ENCODE peak calls at places on chromosome 19, in four cellular contexts. One of them, this sample, is unnamed.

GRCh38 chr19:36409841-36410240 is 8.6 kb downstream of the ZFP82 start:
- DNase-seq in K562: no peak
- DNase-seq in GM12878: no peak
- DNase-seq in HepG2: no peak
- DNase-seq in this sample: no peak

GRCh38 chr19:27774337-27774736 is 1438.6 kb downstream of the UQCRFS1 start:
- DNase-seq in K562: peak
- DNase-seq in GM12878: no peak
- DNase-seq in HepG2: no peak
- DNase-seq in this sample: peak

GRCh38 chr19:10603084-10603872 is 16.2 kb upstream of the AP1M2 start:
- DNase-seq in K562: peak
- DNase-seq in GM12878: peak
- DNase-seq in HepG2: no peak
- DNase-seq in this sample: peak

GRCh38 chr19:6765738-6766356 is 1.4 kb downstream of the SH2D3A start:
- DNase-seq in K562: no peak
- DNase-seq in GM12878: no peak
- DNase-seq in HepG2: peak
- DNase-seq in this sample: peak

GRCh38 chr19:5826531-5827341 is 12.8 kb downstream of the FUT6 start:
- DNase-seq in K562: no peak
- DNase-seq in GM12878: no peak
- DNase-seq in HepG2: peak
- DNase-seq in this sample: peak

GRCh38 chr19:12126707-12127106 is 13.4 kb downstream of the ZNF20 start:
- DNase-seq in K562: peak
- DNase-seq in GM12878: no peak
- DNase-seq in HepG2: peak
- DNase-seq in this sample: peak

GRCh38 chr19:16118489-16119033 is 6.9 kb downstream of the RAB8A start:
- DNase-seq in K562: no peak
- DNase-seq in GM12878: peak
- DNase-seq in HepG2: no peak
- DNase-seq in this sample: no peak

GRCh38 chr19:48999481-49000325 is 6.0 kb downstream of the RUVBL2 start:
- DNase-seq in K562: peak
- DNase-seq in GM12878: no peak
- DNase-seq in HepG2: no peak
- DNase-seq in this sample: peak

GRCh38 chr19:35468637-35469036 is 20.6 kb downstream of the FFAR2 start:
- DNase-seq in K562: no peak
- DNase-seq in GM12878: peak
- DNase-seq in HepG2: peak
- DNase-seq in this sample: peak

GRCh38 chr19:55156202-55157063 is 1.1 kb downstream of the TNNI3 start:
- DNase-seq in K562: peak
- DNase-seq in GM12878: no peak
- DNase-seq in HepG2: peak
- DNase-seq in this sample: peak

GRCh38 chr19:1427221-1427620 is 11.0 kb upstream of the RPS15 start:
- DNase-seq in K562: no peak
- DNase-seq in GM12878: no peak
- DNase-seq in HepG2: no peak
- DNase-seq in this sample: no peak

GRCh38 chr19:13132471-13133166 is 14.6 kb downstream of the NACC1 start:
- DNase-seq in K562: no peak
- DNase-seq in GM12878: no peak
- DNase-seq in HepG2: no peak
- DNase-seq in this sample: no peak

GRCh38 chr19:55149078-55150003 is at the start of gene TNNT1:
- DNase-seq in K562: peak
- DNase-seq in GM12878: no peak
- DNase-seq in HepG2: no peak
- DNase-seq in this sample: peak

GRCh38 chr19:29596080-29596479 is 10.0 kb upstream of the POP4 start:
- DNase-seq in K562: no peak
- DNase-seq in GM12878: no peak
- DNase-seq in HepG2: no peak
- DNase-seq in this sample: no peak

GRCh38 chr19:43625918-43626579 is 6.6 kb upstream of the ZNF428 start:
- DNase-seq in K562: peak
- DNase-seq in GM12878: no peak
- DNase-seq in HepG2: no peak
- DNase-seq in this sample: peak

GRCh38 chr19:29690842-29691241 is 24.2 kb downstream of the C19orf12 start:
- DNase-seq in K562: peak
- DNase-seq in GM12878: no peak
- DNase-seq in HepG2: peak
- DNase-seq in this sample: peak

GRCh38 chr19:14972676-14973075 is 7.0 kb downstream of the SLC1A6 start:
- DNase-seq in K562: no peak
- DNase-seq in GM12878: no peak
- DNase-seq in HepG2: no peak
- DNase-seq in this sample: no peak

GRCh38 chr19:49795615-49796014 is 17.5 kb downstream of the FUZ start:
- DNase-seq in K562: no peak
- DNase-seq in GM12878: no peak
- DNase-seq in HepG2: no peak
- DNase-seq in this sample: no peak

DNA sequence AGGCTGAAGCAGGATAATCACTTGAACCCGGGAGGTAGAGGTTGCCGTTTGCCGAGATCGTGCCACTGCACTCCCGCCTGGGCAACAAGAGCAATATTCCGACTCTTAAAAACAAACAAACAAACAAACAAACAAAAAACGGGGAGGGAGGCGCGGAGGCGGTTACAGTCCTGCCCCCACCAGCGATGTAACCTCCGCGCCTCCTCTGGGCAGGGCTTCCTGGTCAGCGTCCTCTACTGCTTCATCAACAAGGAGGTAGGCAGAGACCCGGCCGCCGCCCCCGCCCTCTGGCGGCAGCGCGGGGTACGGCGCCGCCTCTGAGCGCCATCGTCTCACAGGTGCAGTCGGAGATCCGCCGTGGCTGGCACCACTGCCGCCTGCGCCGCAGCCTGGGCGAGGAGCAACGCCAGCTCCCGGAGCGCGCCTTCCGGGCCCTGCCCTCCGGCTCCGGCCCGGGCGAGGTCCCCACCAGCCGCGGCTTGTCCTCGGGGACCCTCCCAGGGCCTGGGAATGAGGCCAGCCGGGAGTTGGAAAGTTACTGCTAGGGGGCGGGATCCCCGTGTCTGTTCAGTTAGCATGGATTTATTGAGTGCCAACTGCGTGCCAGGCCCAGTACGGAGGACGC is 10.2 kb downstream of the SNRPD2 start:
- DNase-seq in K562: peak
- DNase-seq in GM12878: no peak
- DNase-seq in HepG2: peak
- DNase-seq in this sample: peak
- TF ChIP-seq TCF7 in K562: no peak
- TF ChIP-seq TCF7 in GM12878: no peak
- TF ChIP-seq TCF7 in HepG2: no peak
- TF ChIP-seq TCF7 in this sample: no peak

DNA sequence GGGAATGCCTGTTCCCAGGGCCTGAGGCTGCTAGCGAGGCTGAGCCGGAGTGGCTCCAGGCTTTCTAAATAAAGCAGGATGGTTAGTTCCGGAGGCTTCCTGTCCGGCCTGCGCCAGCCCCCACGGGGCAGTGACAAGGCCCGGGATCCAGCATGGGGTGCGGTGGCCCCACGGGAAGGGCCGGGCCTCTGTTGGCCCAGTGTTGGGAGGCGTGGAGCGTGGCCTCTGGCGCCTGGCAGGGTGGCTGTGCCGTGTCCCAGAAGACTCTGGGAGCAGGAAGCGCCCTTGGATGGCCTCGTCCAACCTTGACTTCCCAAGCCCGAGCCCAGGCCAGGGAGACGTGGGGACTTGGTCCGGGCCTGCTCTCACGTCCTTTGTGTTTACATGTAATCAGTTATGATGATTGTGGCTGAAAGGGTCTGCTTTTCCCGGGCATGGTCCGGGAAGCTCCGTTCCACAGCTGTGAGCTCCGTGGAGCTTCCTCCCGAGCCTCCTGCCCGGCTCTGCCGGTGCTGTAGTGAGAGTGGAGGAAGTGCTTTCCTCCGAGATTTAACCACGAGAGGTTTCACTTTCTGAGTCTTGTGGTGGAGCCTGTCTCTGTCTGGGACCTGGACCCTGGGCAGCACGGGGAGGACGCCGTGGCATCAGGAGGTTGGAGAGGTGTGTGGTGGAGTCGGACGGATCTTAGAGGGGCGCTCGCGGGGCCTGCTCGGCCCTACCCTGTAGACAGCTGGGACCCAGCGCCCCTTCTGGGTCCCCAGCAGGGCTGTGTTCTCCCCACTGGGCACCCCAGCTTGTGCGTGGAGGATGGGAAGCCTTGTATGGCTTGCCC is 4.6 kb downstream of the GNA11 start:
- DNase-seq in K562: no peak
- DNase-seq in GM12878: no peak
- DNase-seq in HepG2: no peak
- DNase-seq in this sample: no peak
- TF ChIP-seq NR2C2 in K562: no peak
- TF ChIP-seq NR2C2 in GM12878: no peak
- TF ChIP-seq NR2C2 in HepG2: no peak
- TF ChIP-seq NR2C2 in this sample: no peak

GRCh38 chr19:30731596-30731995 is 359.4 kb downstream of the ZNF536 start:
- DNase-seq in K562: no peak
- DNase-seq in GM12878: no peak
- DNase-seq in HepG2: no peak
- DNase-seq in this sample: no peak
- TF ChIP-seq TCF7 in K562: no peak
- TF ChIP-seq TCF7 in GM12878: no peak
- TF ChIP-seq TCF7 in HepG2: no peak
- TF ChIP-seq TCF7 in this sample: no peak

GRCh38 chr19:50909240-50910070 is 1.7 kb downstream of the KLK4 start:
- DNase-seq in K562: peak
- DNase-seq in GM12878: no peak
- DNase-seq in HepG2: peak
- DNase-seq in this sample: peak
- TF ChIP-seq NR2C2 in K562: no peak
- TF ChIP-seq NR2C2 in GM12878: no peak
- TF ChIP-seq NR2C2 in HepG2: no peak
- TF ChIP-seq NR2C2 in this sample: no peak

GRCh38 chr19:3817761-3818160 is 31.6 kb upstream of the MATK start:
- DNase-seq in K562: no peak
- DNase-seq in GM12878: no peak
- DNase-seq in HepG2: no peak
- DNase-seq in this sample: no peak
- TF ChIP-seq TCF7 in K562: no peak
- TF ChIP-seq TCF7 in GM12878: no peak
- TF ChIP-seq TCF7 in HepG2: no peak
- TF ChIP-seq TCF7 in this sample: no peak

GRCh38 chr19:42487025-42487797 is 41.1 kb downstream of the CEACAM1 start:
- DNase-seq in K562: no peak
- DNase-seq in GM12878: no peak
- DNase-seq in HepG2: no peak
- DNase-seq in this sample: no peak
- TF ChIP-seq NR2C2 in K562: no peak
- TF ChIP-seq NR2C2 in GM12878: no peak
- TF ChIP-seq NR2C2 in HepG2: no peak
- TF ChIP-seq NR2C2 in this sample: no peak

GRCh38 chr19:39768334-39768733 is 10.3 kb upstream of the LEUTX start:
- DNase-seq in K562: no peak
- DNase-seq in GM12878: no peak
- DNase-seq in HepG2: no peak
- DNase-seq in this sample: no peak

GRCh38 chr19:39768811-39769210 is 9.8 kb upstream of the LEUTX start:
- DNase-seq in K562: no peak
- DNase-seq in GM12878: no peak
- DNase-seq in HepG2: no peak
- DNase-seq in this sample: no peak

GRCh38 chr19:39759457-39760184 is 19.0 kb upstream of the LEUTX start:
- DNase-seq in K562: no peak
- DNase-seq in GM12878: peak
- DNase-seq in HepG2: no peak
- DNase-seq in this sample: no peak

GRCh38 chr19:39765091-39766076 is 13.3 kb upstream of the LEUTX start:
- DNase-seq in K562: peak
- DNase-seq in GM12878: no peak
- DNase-seq in HepG2: peak
- DNase-seq in this sample: peak
- TF ChIP-seq TCF7 in K562: no peak
- TF ChIP-seq TCF7 in GM12878: no peak
- TF ChIP-seq TCF7 in HepG2: no peak
- TF ChIP-seq TCF7 in this sample: no peak

This sample was measured in WTC11.